ENCODE peak calls at places on chromosomes 6 and 20, in seven cellular contexts. R, T, K, P, J, V and F are unnamed samples.

GRCh38 chr20:22535483-22535882 is 48.9 kb downstream of the FOXA2 start:
- DNase-seq in R (no peak), T (no peak), K (no peak), P (no peak), J (no peak), V (no peak), F (no peak)

GRCh38 chr6:105807905-105808304 is 278.2 kb upstream of the PRDM1 start:
- DNase-seq in R (no peak), T (no peak), K (no peak), P (no peak), J (no peak), V (no peak), F (no peak)

GRCh38 chr6:72561629-72562028 is 60.2 kb upstream of the KCNQ5 start:
- DNase-seq in R (no peak), T (peak; percentile 71), K (no peak), P (no peak), J (no peak), V (no peak), F (no peak)

GRCh38 chr6:134435814-134436280 is 117.9 kb upstream of the SGK1 start:
- DNase-seq in R (no peak), T (no peak), K (no peak), P (no peak), J (no peak), V (no peak), F (no peak)

GRCh38 chr6:154500769-154501171 is 9.7 kb downstream of the CNKSR3 start:
- DNase-seq in R (no peak), T (no peak), K (peak; percentile 45), P (no peak), J (no peak), V (no peak), F (no peak)

GRCh38 chr6:81401970-81402690 is 350.4 kb downstream of the TENT5A start:
- DNase-seq in R (no peak), T (no peak), K (peak; percentile 65), P (no peak), J (no peak), V (peak; percentile 52), F (no peak)

GRCh38 chr6:68031054-68031453 is 604.0 kb upstream of the ADGRB3 start:
- DNase-seq in R (no peak), T (no peak), K (no peak), P (no peak), J (no peak), V (no peak), F (no peak)

GRCh38 chr20:53899351-53900167 is 170.8 kb downstream of the BCAS1 start:
- DNase-seq in R (no peak), T (no peak), K (peak; percentile 83), P (peak; percentile 40), J (peak; percentile 60), V (peak; percentile 87), F (peak; percentile 80)

GRCh38 chr20:59583428-59584277 is 20.7 kb upstream of the PHACTR3 start:
- DNase-seq in R (peak; percentile 74), T (no peak), K (peak; percentile 65), P (peak; percentile 42), J (no peak), V (no peak), F (no peak)

GRCh38 chr6:42047790-42048405 is 2.4 kb upstream of the TAF8 start:
- DNase-seq in R (no peak), T (no peak), K (peak; percentile 13), P (no peak), J (no peak), V (no peak), F (no peak)

GRCh38 chr6:41055149-41055548 is 2.1 kb downstream of the APOBEC2 start:
- DNase-seq in R (no peak), T (no peak), K (no peak), P (no peak), J (no peak), V (peak; percentile 6), F (no peak)

GRCh38 chr6:113287396-113287795 is 569.7 kb upstream of the MARCKS start:
- DNase-seq in R (no peak), T (no peak), K (no peak), P (no peak), J (no peak), V (no peak), F (no peak)

GRCh38 chr6:147361582-147361981 is 146.9 kb upstream of the SAMD5 start:
- DNase-seq in R (no peak), T (no peak), K (no peak), P (no peak), J (no peak), V (no peak), F (no peak)

GRCh38 chr6:150282806-150283205 is 86.0 kb upstream of the IYD start:
- DNase-seq in R (no peak), T (no peak), K (peak; percentile 73), P (no peak), J (no peak), V (peak; percentile 13), F (no peak)

GRCh38 chr6:147817042-147817689 is 308.7 kb downstream of the SAMD5 start:
- DNase-seq in R (no peak), T (no peak), K (no peak), P (no peak), J (no peak), V (no peak), F (no peak)

GRCh38 chr6:85680388-85680787 is 37.7 kb upstream of the SYNCRIP start:
- DNase-seq in R (no peak), T (no peak), K (no peak), P (no peak), J (no peak), V (no peak), F (no peak)

GRCh38 chr20:48738399-48739304 is 89.1 kb downstream of the PREX1 start:
- DNase-seq in R (no peak), T (no peak), K (no peak), P (no peak), J (no peak), V (no peak), F (peak; percentile 55)

GRCh38 chr6:12709116-12709515 is 7.5 kb upstream of the PHACTR1 start:
- DNase-seq in R (no peak), T (peak; percentile 77), K (peak; percentile 81), P (no peak), J (no peak), V (no peak), F (no peak)

GRCh38 chr6:131132360-131132759 is 2.9 kb upstream of the AKAP7 start:
- DNase-seq in R (no peak), T (no peak), K (no peak), P (no peak), J (no peak), V (no peak), F (no peak)

GRCh38 chr20:36860811-36861624 is 14.9 kb upstream of the TLDC2 start:
- DNase-seq in R (no peak), T (no peak), K (no peak), P (no peak), J (no peak), V (no peak), F (no peak)
- H3K4me1 ChIP-seq in R (peaks cover 78% of the 10 kb centered on the region), T (peaks cover 15% of the 10 kb centered on the region), K (peaks cover 30% of the 10 kb centered on the region), P (peaks cover 61% of the 10 kb centered on the region), J (peaks cover 17% of the 10 kb centered on the region), V (peaks cover 42% of the 10 kb centered on the region), F (peaks cover 2% of the 10 kb centered on the region)

GRCh38 chr20:50688256-50688655 is 3.1 kb downstream of the RIPOR3 start:
- DNase-seq in R (no peak), T (no peak), K (no peak), P (no peak), J (no peak), V (no peak), F (no peak)

GRCh38 chr20:50690562-50690978 is 772 bp downstream of the RIPOR3 start:
- DNase-seq in R (no peak), T (no peak), K (no peak), P (no peak), J (no peak), V (no peak), F (no peak)

GRCh38 chr20:50691585-50692552 is 527 bp upstream of the RIPOR3 start:
- DNase-seq in R (no peak), T (peak; percentile 67), K (peak; percentile 80), P (no peak), J (no peak), V (peak; percentile 69), F (no peak)

GRCh38 chr20:50690979-50691584 is at the start of gene RIPOR3:
- DNase-seq in R (peak; percentile 45), T (peak; percentile 77), K (peak; percentile 60), P (no peak), J (peak; percentile 55), V (no peak), F (peak; percentile 29)

GRCh38 chr20:50689864-50690263 is 1.5 kb downstream of the RIPOR3 start:
- DNase-seq in R (peak; percentile 23), T (no peak), K (peak; percentile 61), P (no peak), J (peak; percentile 62), V (no peak), F (peak; percentile 86)
- H3K27ac ChIP-seq in R (peak overlapping the region; percentile 85), T (no peak overlapping the region), K (no peak overlapping the region), P (no peak overlapping the region), J (no peak overlapping the region), V (no peak overlapping the region), F (no peak overlapping the region)

GRCh38 chr6:7240351-7240750 is 72.6 kb downstream of the SSR1 start:
- DNase-seq in R (no peak), T (no peak), K (no peak), P (no peak), J (no peak), V (no peak), F (no peak)

GRCh38 chr6:7243188-7243942 is 69.6 kb downstream of the SSR1 start:
- DNase-seq in R (no peak), T (peak; percentile 84), K (peak; percentile 72), P (peak; percentile 65), J (no peak), V (peak; percentile 64), F (peak; percentile 66)

GRCh38 chr6:7241160-7241559 is 71.8 kb downstream of the SSR1 start:
- DNase-seq in R (no peak), T (peak; percentile 28), K (no peak), P (no peak), J (no peak), V (no peak), F (no peak)

GRCh38 chr6:7241709-7242645 is 71.0 kb downstream of the SSR1 start:
- DNase-seq in R (no peak), T (no peak), K (peak; percentile 20), P (no peak), J (no peak), V (peak; percentile 48), F (peak; percentile 85)

GRCh38 chr6:7242835-7243187 is 70.2 kb downstream of the SSR1 start:
- DNase-seq in R (no peak), T (no peak), K (no peak), P (no peak), J (no peak), V (no peak), F (no peak)
- H3K4me3 ChIP-seq in R (no peak overlapping the region), T (no peak overlapping the region), K (no peak overlapping the region), P (no peak overlapping the region), J (no peak overlapping the region), V (no peak overlapping the region), F (no peak overlapping the region)

DNA sequence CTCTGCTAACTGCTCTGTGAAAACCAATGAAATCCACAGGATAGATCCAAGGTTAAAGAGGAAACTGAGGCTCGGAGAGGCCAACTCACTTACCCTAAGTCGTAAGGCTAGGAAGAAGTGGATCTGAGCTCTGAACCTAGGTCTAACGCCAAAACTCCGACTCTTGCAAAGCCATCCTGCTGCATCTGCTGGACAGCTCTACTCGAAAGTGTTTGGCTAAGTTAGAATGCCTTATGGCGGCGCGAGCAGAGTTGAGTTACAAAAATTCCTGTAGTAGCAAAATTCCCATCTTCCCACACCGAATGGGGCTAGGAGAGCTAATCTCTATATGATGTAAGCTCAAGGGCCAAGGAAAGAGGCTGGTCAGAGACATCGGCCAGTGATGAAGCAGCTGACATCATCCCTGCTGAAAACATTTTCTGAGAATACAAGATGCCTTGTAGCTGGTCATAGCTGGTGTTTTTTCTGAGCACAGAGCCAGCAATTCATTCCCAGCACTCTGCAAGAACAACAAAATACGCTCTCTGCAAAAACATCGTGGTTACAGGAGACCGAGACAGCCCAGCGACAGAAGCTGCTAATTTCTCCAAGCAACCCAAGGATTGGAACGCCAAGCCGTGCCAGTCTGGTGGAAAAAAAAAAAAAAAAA is 1.8 kb downstream of the SPATA2 start:
- DNase-seq in R (no peak), T (no peak), K (peak; percentile 49), P (no peak), J (no peak), V (peak; percentile 42), F (no peak)
- H3K4me1 ChIP-seq in R (peaks cover 87% of the 10 kb centered on the region), T (peaks cover 6% of the 10 kb centered on the region), K (peaks cover 21% of the 10 kb centered on the region), P (peaks cover 56% of the 10 kb centered on the region), J (peaks cover 5% of the 10 kb centered on the region), V (peaks cover 9% of the 10 kb centered on the region), F (peaks cover 10% of the 10 kb centered on the region)